ENCODE peak calls at places on chromosomes 13 and 19, in four cellular contexts. F, W, P and V are unnamed samples.

GRCh38 chr19:1000591-1001537 is 645 bp downstream of the GRIN3B start:
- DNase-seq in F (no peak), W (no peak), P (no peak), V (no peak)

GRCh38 chr13:29935309-29935981 is 85.0 kb upstream of the UBL3 start:
- DNase-seq in F (no peak), W (no peak), P (peak), V (no peak)

GRCh38 chr13:66099825-66100224 is 1130.3 kb downstream of the PCDH9 start:
- DNase-seq in F (no peak), W (no peak), P (no peak), V (no peak)

GRCh38 chr13:44726214-44726613 is 150.1 kb upstream of the TSC22D1 start:
- DNase-seq in F (no peak), W (no peak), P (no peak), V (no peak)

GRCh38 chr13:112641456-112641855 is 48.4 kb upstream of the ATP11A start:
- DNase-seq in F (no peak), W (peak), P (no peak), V (no peak)

GRCh38 chr13:49604570-49604969 is 19.2 kb upstream of the RCBTB1 start:
- DNase-seq in F (no peak), W (peak), P (no peak), V (no peak)

GRCh38 chr13:93788456-93788855 is 561.8 kb downstream of the GPC6 start:
- DNase-seq in F (no peak), W (no peak), P (no peak), V (no peak)

GRCh38 chr19:49155830-49156346 is 692 bp upstream of the HRC start:
- DNase-seq in F (no peak), W (no peak), P (no peak), V (no peak)

GRCh38 chr19:55391702-55392615 is 6.2 kb downstream of the RPL28 start:
- DNase-seq in F (no peak), W (no peak), P (no peak), V (no peak)

GRCh38 chr13:36395280-36395679 is 37.0 kb upstream of the CCNA1 start:
- DNase-seq in F (no peak), W (no peak), P (no peak), V (no peak)